ENCODE peak calls at places on chromosome 13, in ten cellular contexts. C, Z, D, G, X, B, H, R, U and I are unnamed samples.

GRCh38 chr13:51635137-51635878 is 51.0 kb downstream of the WDFY2 start:
- DNase-seq in U (no peak), H (no peak), B (no peak), R (no peak), X (no peak), Z (no peak), G (no peak), D (peak), C (no peak), I (no peak)

GRCh38 chr13:23621316-23621645 is 51.1 kb downstream of the TNFRSF19 start:
- DNase-seq in G (peak), R (no peak), B (peak), D (peak), Z (no peak), U (no peak), H (peak), X (peak), C (no peak), I (peak)

GRCh38 chr13:26262156-26262555 is 8.2 kb downstream of the CDK8 start:
- DNase-seq in G (no peak), R (no peak), X (no peak), Z (no peak), H (no peak), D (no peak), B (no peak), U (no peak), C (no peak), I (no peak)

GRCh38 chr13:74288361-74288911 is 154.2 kb upstream of the KLF12 start:
- DNase-seq in X (no peak), Z (no peak), H (no peak), R (no peak), D (no peak), G (peak), C (peak), B (no peak), U (peak), I (peak)

GRCh38 chr13:26558074-26558805 is 757 bp downstream of the WASF3 start:
- DNase-seq in Z (no peak), C (peak), U (no peak), G (peak), X (peak), H (peak), D (no peak), R (peak), B (peak), I (peak)

GRCh38 chr13:99947666-99948065 is 23.9 kb downstream of the ZIC5 start:
- DNase-seq in X (no peak), H (no peak), B (no peak), Z (no peak), G (no peak), U (no peak), D (no peak), R (no peak), C (no peak), I (no peak)

GRCh38 chr13:33312150-33312908 is 26.8 kb upstream of the STARD13 start:
- DNase-seq in Z (no peak), X (peak), C (no peak), U (no peak), G (peak), R (no peak), D (peak), B (no peak), H (no peak), I (no peak)

GRCh38 chr13:101869553-101869952 is 417.1 kb downstream of the ITGBL1 start:
- DNase-seq in R (no peak), B (no peak), C (no peak), Z (no peak), U (no peak), G (no peak), H (no peak), X (peak), D (peak), I (no peak)

GRCh38 chr13:74134777-74135305 is 637 bp upstream of the KLF12 start:
- DNase-seq in X (no peak), B (peak), C (peak), U (peak), Z (peak), D (no peak), G (peak), H (peak), R (no peak), I (peak)

GRCh38 chr13:73722120-73722519 is 412.1 kb downstream of the KLF12 start:
- DNase-seq in C (no peak), G (peak), R (peak), U (peak), Z (no peak), B (no peak), D (peak), H (no peak), X (peak), I (no peak)

GRCh38 chr13:45548281-45548680 is 67.3 kb downstream of the ERICH6B start:
- DNase-seq in C (no peak), B (no peak), X (no peak), Z (no peak), U (peak), H (peak), G (peak), D (no peak), R (no peak), I (no peak)

GRCh38 chr13:66835040-66835628 is 395.0 kb downstream of the PCDH9 start:
- DNase-seq in R (no peak), Z (no peak), X (peak), U (peak), H (no peak), C (peak), D (peak), B (peak), G (no peak), I (peak)

GRCh38 chr13:99265162-99265822 is 7.1 kb upstream of the GPR18 start:
- DNase-seq in G (no peak), H (no peak), X (no peak), R (no peak), D (no peak), Z (no peak), B (no peak), U (no peak), C (no peak), I (no peak)

GRCh38 chr13:39818953-39819352 is 163.5 kb downstream of the COG6 start:
- DNase-seq in B (no peak), U (no peak), G (no peak), D (peak), H (no peak), Z (no peak), R (no peak), X (peak), C (no peak), I (peak)

GRCh38 chr13:24097064-24097463 is 63.5 kb upstream of the SPATA13 start:
- DNase-seq in U (no peak), C (no peak), Z (no peak), G (peak), B (no peak), H (no peak), X (peak), R (no peak), D (peak), I (peak)

GRCh38 chr13:98729526-98730057 is 22.9 kb downstream of the SLC15A1 start:
- DNase-seq in B (no peak), U (no peak), D (no peak), H (no peak), G (no peak), X (no peak), Z (no peak), R (peak), C (no peak), I (no peak)

GRCh38 chr13:18951412-18951811 is 230.2 kb downstream of the TUBA3C start:
- DNase-seq in D (no peak), R (no peak), B (no peak), C (peak), U (no peak), G (no peak), Z (no peak), X (no peak), H (no peak), I (no peak)

GRCh38 chr13:93039131-93039530 is 187.5 kb upstream of the GPC6 start:
- DNase-seq in C (no peak), D (peak), X (peak), B (no peak), G (peak), H (no peak), Z (no peak), R (no peak), U (no peak), I (no peak)

GRCh38 chr13:42066542-42066941 is 18.1 kb downstream of the DGKH start:
- DNase-seq in U (no peak), B (peak), H (no peak), D (peak), X (peak), C (no peak), G (no peak), R (no peak), Z (no peak), I (no peak)

GRCh38 chr13:98797456-98797855 is 45.0 kb upstream of the SLC15A1 start:
- DNase-seq in X (peak), U (peak), B (no peak), H (no peak), C (no peak), R (no peak), G (no peak), D (peak), Z (no peak), I (no peak)

GRCh38 chr13:94849254-94849653 is 136.9 kb upstream of the SOX21 start:
- DNase-seq in H (no peak), U (no peak), G (no peak), C (no peak), D (no peak), X (no peak), B (no peak), Z (no peak), R (no peak), I (no peak)

GRCh38 chr13:80438521-80438920 is 97.6 kb upstream of the SPRY2 start:
- DNase-seq in C (no peak), D (no peak), X (no peak), U (no peak), R (no peak), G (no peak), B (no peak), H (no peak), Z (no peak), I (no peak)